ENCODE peak calls at places on chromosome 5, in four cellular contexts. A is H1, N is K562, W is GM12878. H is an unnamed sample.

GRCh38 chr5:71782771-71783770 is 64.0 kb downstream of the CARTPT start:
- DNase-seq in N (peak), W (peak), A (peak), H (peak)

GRCh38 chr5:65769539-65769938 is 47.5 kb downstream of the NLN start:
- DNase-seq in A (no peak), N (no peak), W (no peak), H (peak)

GRCh38 chr5:131461742-131462141 is 173.3 kb downstream of the RAPGEF6 start:
- DNase-seq in N (no peak), W (no peak), A (no peak), H (no peak)

GRCh38 chr5:181234455-181235306 is 9.0 kb downstream of the RACK1 start:
- DNase-seq in A (no peak), N (peak), W (no peak), H (no peak)

GRCh38 chr5:5497132-5497748 is 74.8 kb downstream of the ICE1 start:
- DNase-seq in W (no peak), N (peak), A (no peak), H (peak)

GRCh38 chr5:105057893-105058292 is 1495.3 kb upstream of the NUDT12 start:
- DNase-seq in W (no peak), N (no peak), A (no peak), H (no peak)

GRCh38 chr5:55868846-55869245 is 17.7 kb downstream of the IL31RA start:
- DNase-seq in W (no peak), A (no peak), N (peak), H (peak)

GRCh38 chr5:172695431-172696054 is 54.5 kb downstream of the NEURL1B start:
- DNase-seq in N (no peak), A (no peak), W (no peak), H (no peak)

GRCh38 chr5:59097116-59097515 is 514.2 kb downstream of the RAB3C start:
- DNase-seq in N (no peak), W (no peak), A (no peak), H (peak)

GRCh38 chr5:35908266-35908665 is 30.2 kb downstream of the CAPSL start:
- DNase-seq in W (no peak), A (no peak), N (no peak), H (no peak)

GRCh38 chr5:76403713-76403962 is 553 bp downstream of the IQGAP2 start:
- DNase-seq in A (peak), W (no peak), N (no peak), H (no peak)

GRCh38 chr5:61256474-61256873 is 75.6 kb upstream of the ZSWIM6 start:
- DNase-seq in A (no peak), N (no peak), W (no peak), H (no peak)

GRCh38 chr5:86664173-86664572 is 46.4 kb downstream of the COX7C start:
- DNase-seq in N (no peak), W (no peak), A (no peak), H (no peak)

GRCh38 chr5:149082271-149082670 is 19.4 kb upstream of the SH3TC2 start:
- DNase-seq in N (no peak), W (no peak), A (no peak), H (no peak)

GRCh38 chr5:64939772-64940510 is 171.2 kb downstream of the CWC27 start:
- DNase-seq in N (peak), W (no peak), A (peak), H (peak)

GRCh38 chr5:175621971-175622370 is 35.9 kb upstream of the HRH2 start:
- DNase-seq in W (no peak), N (no peak), A (no peak), H (no peak)

GRCh38 chr5:34915856-34916192 is 313 bp downstream of the BRIX1 start:
- DNase-seq in N (peak), A (no peak), W (no peak), H (no peak)

GRCh38 chr5:146079695-146080361 is 25.5 kb downstream of the PLAC8L1 start:
- DNase-seq in N (no peak), A (no peak), W (peak), H (peak)

GRCh38 chr5:113199122-113199905 is 222.7 kb downstream of the DCP2 start:
- DNase-seq in N (no peak), W (no peak), A (no peak), H (peak)

GRCh38 chr5:120257358-120257971 is 206.6 kb upstream of the PRR16 start:
- DNase-seq in N (no peak), W (no peak), A (no peak), H (no peak)

GRCh38 chr5:7762267-7762666 is 88.7 kb downstream of the CFAP90 start:
- DNase-seq in W (no peak), N (no peak), A (no peak), H (no peak)

GRCh38 chr5:175878544-175879438 is 7.4 kb downstream of the CPLX2 start:
- DNase-seq in W (no peak), N (peak), A (peak), H (no peak)

GRCh38 chr5:119316116-119316515 is 39.7 kb upstream of the TNFAIP8 start:
- DNase-seq in W (no peak), N (no peak), A (no peak), H (no peak)

GRCh38 chr5:78706381-78706780 is 57.8 kb upstream of the LHFPL2 start:
- DNase-seq in A (no peak), W (no peak), N (no peak), H (no peak)

GRCh38 chr5:78706825-78707224 is 58.3 kb upstream of the LHFPL2 start:
- DNase-seq in W (no peak), A (no peak), N (no peak), H (peak)

GRCh38 chr5:78701795-78702406 is 53.3 kb upstream of the LHFPL2 start:
- DNase-seq in A (no peak), N (no peak), W (no peak), H (no peak)

DNA sequence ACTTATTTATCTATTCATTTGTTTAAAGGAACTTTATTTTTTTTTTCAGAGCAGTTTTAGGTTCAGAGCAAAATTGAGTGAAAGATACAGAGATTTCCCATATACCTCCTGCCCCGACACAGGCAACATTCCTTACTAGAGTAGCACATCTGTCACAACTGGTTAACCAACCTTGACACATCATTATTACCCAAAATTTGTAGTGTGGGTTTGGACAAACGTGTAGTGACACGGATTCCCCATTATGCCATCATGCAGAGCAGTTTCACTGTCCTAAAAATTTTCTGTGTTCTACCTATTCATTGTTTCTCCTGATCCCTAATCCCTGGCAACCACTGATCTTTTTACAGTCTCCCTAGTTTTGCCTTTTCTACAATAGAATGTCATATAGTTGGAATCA is 57.3 kb upstream of the LHFPL2 start:
- DNase-seq in N (no peak), A (no peak), W (no peak), H (no peak)
- TF ChIP-seq CHD1 in N (no peak), A (no peak), W (no peak), H (no peak)

GRCh38 chr5:143261748-143262392 is 141.6 kb downstream of the NR3C1 start:
- DNase-seq in W (no peak), A (no peak), N (no peak), H (peak)
- H3K9ac ChIP-seq in W (no peak), A (no peak), N (no peak), H (no peak)

DNA sequence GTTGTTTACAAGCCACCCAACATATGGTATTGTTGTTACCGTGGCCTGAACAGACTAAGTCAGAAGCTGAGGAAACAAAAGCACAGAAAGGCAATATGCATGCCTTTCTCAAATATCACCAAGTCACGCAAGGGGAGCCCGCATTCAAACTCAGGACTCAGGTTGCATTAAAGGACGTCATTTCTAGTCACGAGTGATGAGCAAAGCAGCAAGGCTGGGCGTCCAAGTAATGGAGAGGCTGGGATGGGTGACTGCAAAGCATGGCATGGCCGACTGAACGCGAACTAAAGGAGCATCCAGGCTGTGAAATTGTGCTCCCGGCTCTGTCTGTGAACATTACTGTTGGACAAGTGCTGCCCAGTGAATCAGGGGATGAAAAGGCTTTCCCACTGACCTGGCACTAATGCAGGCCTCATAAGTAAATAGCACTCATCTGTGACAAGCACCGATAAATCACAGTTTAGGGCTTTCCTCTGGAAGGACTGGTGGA is 202.9 kb downstream of the SPOCK1 start:
- DNase-seq in N (no peak), A (peak), W (no peak), H (peak)
- TF ChIP-seq CHD1 in N (no peak), A (no peak), W (no peak), H (no peak)

GRCh38 chr5:81495286-81495685 is 101.4 kb upstream of the ACOT12 start:
- DNase-seq in W (no peak), N (no peak), A (no peak), H (no peak)
- H3K9ac ChIP-seq in W (no peak), N (no peak), A (no peak), H (no peak)

DNA sequence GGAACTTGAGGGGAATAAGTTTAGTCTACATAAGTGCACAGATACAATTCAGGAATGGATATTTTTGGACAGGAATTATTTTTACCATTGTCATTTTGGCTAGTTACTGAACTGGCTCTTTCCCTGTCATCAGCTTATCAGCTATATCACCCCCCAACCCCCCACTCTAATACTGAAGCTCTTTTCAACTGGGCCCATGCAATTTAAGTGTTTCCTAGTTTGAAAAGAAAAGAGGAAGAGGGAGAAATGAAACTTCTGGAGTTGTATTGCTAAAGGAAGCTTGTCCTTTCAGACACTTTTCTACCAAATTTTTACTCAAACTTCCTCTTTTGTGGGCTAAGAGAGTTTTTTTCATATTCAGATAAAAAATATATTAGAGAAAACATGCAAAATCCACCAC is 18.5 kb upstream of the TIMD4 start:
- DNase-seq in W (no peak), N (no peak), A (no peak), H (no peak)
- TF ChIP-seq CHD1 in W (no peak), N (no peak), A (no peak), H (no peak)

GRCh38 chr5:177493795-177494355 is 3.5 kb downstream of the PDLIM7 start:
- DNase-seq in A (no peak), W (no peak), N (no peak), H (no peak)
- H3K9ac ChIP-seq in A (no peak), W (no peak), N (peak), H (peak)

H was measured in IMR-90.